ENCODE peak calls at places on chromosomes 4 and X, in four cellular contexts. One of them, this sample, is unnamed.

GRCh38 chrX:7574325-7574724 is 268.6 kb upstream of the VCX start:
- DNase-seq in Peyer's patch: no peak
- DNase-seq in naive thymus-derived CD4-positive, alpha-beta T cell: no peak
- DNase-seq in tibial nerve: no peak
- DNase-seq in this sample: peak

GRCh38 chr4:114383721-114384120 is 214.9 kb upstream of the UGT8 start:
- DNase-seq in Peyer's patch: no peak
- DNase-seq in naive thymus-derived CD4-positive, alpha-beta T cell: no peak
- DNase-seq in tibial nerve: no peak
- DNase-seq in this sample: no peak

GRCh38 chr4:70903282-70903603 is 1.1 kb downstream of the MOB1B start:
- DNase-seq in Peyer's patch: no peak
- DNase-seq in naive thymus-derived CD4-positive, alpha-beta T cell: no peak
- DNase-seq in tibial nerve: no peak
- DNase-seq in this sample: no peak

GRCh38 chrX:74537011-74537390 is 77.4 kb downstream of the RLIM start:
- DNase-seq in Peyer's patch: no peak
- DNase-seq in naive thymus-derived CD4-positive, alpha-beta T cell: no peak
- DNase-seq in tibial nerve: no peak
- DNase-seq in this sample: no peak

GRCh38 chrX:153780678-153781427 is at the start of gene SRPK3:
- DNase-seq in Peyer's patch: no peak
- DNase-seq in naive thymus-derived CD4-positive, alpha-beta T cell: no peak
- DNase-seq in tibial nerve: no peak
- DNase-seq in this sample: no peak

GRCh38 chr4:56077676-56078075 is 128.9 kb downstream of the CEP135 start:
- DNase-seq in Peyer's patch: no peak
- DNase-seq in naive thymus-derived CD4-positive, alpha-beta T cell: no peak
- DNase-seq in tibial nerve: no peak
- DNase-seq in this sample: no peak

GRCh38 chr4:168690199-168690598 is 193.3 kb downstream of the PALLD start:
- DNase-seq in Peyer's patch: no peak
- DNase-seq in naive thymus-derived CD4-positive, alpha-beta T cell: no peak
- DNase-seq in tibial nerve: no peak
- DNase-seq in this sample: no peak

GRCh38 chr4:134072137-134072536 is 129.5 kb downstream of the PABPC4L start:
- DNase-seq in Peyer's patch: no peak
- DNase-seq in naive thymus-derived CD4-positive, alpha-beta T cell: no peak
- DNase-seq in tibial nerve: no peak
- DNase-seq in this sample: no peak

GRCh38 chr4:136562842-136563241 is 969.5 kb downstream of the PCDH18 start:
- DNase-seq in Peyer's patch: no peak
- DNase-seq in naive thymus-derived CD4-positive, alpha-beta T cell: no peak
- DNase-seq in tibial nerve: no peak
- DNase-seq in this sample: no peak

GRCh38 chr4:21948347-21949072 is at the start of gene KCNIP4:
- DNase-seq in Peyer's patch: peak
- DNase-seq in naive thymus-derived CD4-positive, alpha-beta T cell: no peak
- DNase-seq in tibial nerve: no peak
- DNase-seq in this sample: no peak

GRCh38 chrX:44484607-44485146 is 58.0 kb downstream of the FUNDC1 start:
- DNase-seq in Peyer's patch: no peak
- DNase-seq in naive thymus-derived CD4-positive, alpha-beta T cell: no peak
- DNase-seq in tibial nerve: no peak
- DNase-seq in this sample: no peak

GRCh38 chr4:11160288-11160687 is 268.4 kb downstream of the HS3ST1 start:
- DNase-seq in Peyer's patch: no peak
- DNase-seq in naive thymus-derived CD4-positive, alpha-beta T cell: no peak
- DNase-seq in tibial nerve: no peak
- DNase-seq in this sample: no peak

GRCh38 chr4:76074468-76074867 is at the start of gene ART3:
- DNase-seq in Peyer's patch: no peak
- DNase-seq in naive thymus-derived CD4-positive, alpha-beta T cell: no peak
- DNase-seq in tibial nerve: no peak
- DNase-seq in this sample: no peak

GRCh38 chrX:71909956-71910355 is 689 bp upstream of the NHSL2 start:
- DNase-seq in Peyer's patch: no peak
- DNase-seq in naive thymus-derived CD4-positive, alpha-beta T cell: no peak
- DNase-seq in tibial nerve: peak
- DNase-seq in this sample: no peak

GRCh38 chrX:40171513-40172168 is 73.9 kb upstream of the BCOR start:
- DNase-seq in Peyer's patch: peak
- DNase-seq in naive thymus-derived CD4-positive, alpha-beta T cell: no peak
- DNase-seq in tibial nerve: no peak
- DNase-seq in this sample: no peak

GRCh38 chr4:143346208-143346607 is 9.5 kb downstream of the GAB1 start:
- DNase-seq in Peyer's patch: no peak
- DNase-seq in naive thymus-derived CD4-positive, alpha-beta T cell: no peak
- DNase-seq in tibial nerve: no peak
- DNase-seq in this sample: no peak

GRCh38 chr4:153471691-153472080 is 5.5 kb downstream of the TMEM131L start:
- DNase-seq in Peyer's patch: no peak
- DNase-seq in naive thymus-derived CD4-positive, alpha-beta T cell: peak
- DNase-seq in tibial nerve: no peak
- DNase-seq in this sample: no peak
- H3K4me3 ChIP-seq in Peyer's patch: no peak
- H3K4me3 ChIP-seq in naive thymus-derived CD4-positive, alpha-beta T cell: peak
- H3K4me3 ChIP-seq in tibial nerve: no peak
- H3K4me3 ChIP-seq in this sample: no peak

DNA sequence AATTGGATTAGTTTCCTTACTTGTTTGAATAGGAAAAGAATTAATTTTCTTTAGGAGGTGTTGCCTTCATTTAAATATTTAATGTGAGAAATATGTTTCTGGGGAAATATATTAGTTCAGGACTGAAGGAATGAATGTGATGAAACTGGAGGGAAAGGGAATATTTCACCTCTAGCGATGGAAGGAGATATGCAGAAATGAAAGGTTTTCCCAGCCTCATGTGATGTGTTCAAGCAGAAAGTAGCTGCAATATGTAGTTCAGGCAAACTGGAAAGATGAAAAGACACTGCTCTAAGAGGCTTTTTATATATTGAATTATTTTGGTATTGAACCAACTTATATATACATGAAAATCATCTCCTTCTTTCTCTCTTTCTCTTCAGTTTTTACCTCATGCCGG is 3.4 kb downstream of the GRID2 start:
- DNase-seq in Peyer's patch: no peak
- DNase-seq in naive thymus-derived CD4-positive, alpha-beta T cell: no peak
- DNase-seq in tibial nerve: no peak
- DNase-seq in this sample: no peak
- H3K4me3 ChIP-seq in Peyer's patch: no peak
- H3K4me3 ChIP-seq in naive thymus-derived CD4-positive, alpha-beta T cell: no peak
- H3K4me3 ChIP-seq in tibial nerve: no peak
- H3K4me3 ChIP-seq in this sample: no peak

DNA sequence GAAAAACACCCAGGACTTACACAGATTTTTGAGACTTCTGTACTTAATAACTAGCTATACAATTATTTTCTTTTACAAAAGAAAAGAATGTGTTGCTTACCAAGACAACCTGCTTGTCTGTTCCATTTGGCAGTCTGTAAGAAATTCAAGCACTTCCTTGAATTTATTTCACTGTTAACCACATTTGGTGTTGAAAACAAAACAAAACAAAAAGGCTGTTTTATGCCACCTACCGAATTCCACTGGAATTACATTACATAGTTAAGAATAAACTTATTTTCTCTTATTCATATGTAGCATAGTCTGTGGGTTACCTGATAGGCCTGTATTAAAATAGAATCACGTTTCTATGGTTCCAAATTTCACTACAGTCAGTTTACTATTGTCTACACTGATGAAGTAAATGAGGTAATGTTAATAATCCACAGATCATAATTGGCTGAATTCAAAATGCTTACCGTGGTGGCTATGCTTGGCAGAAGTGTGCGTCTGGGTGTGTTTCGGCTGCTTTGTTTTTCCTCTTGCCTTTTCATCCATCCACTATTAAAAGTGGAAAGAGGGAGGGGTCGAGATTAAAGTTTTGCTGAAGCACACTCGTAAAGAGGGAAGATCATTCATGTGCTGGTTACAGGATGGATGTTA is at the start of gene TLR1:
- DNase-seq in Peyer's patch: no peak
- DNase-seq in naive thymus-derived CD4-positive, alpha-beta T cell: peak
- DNase-seq in tibial nerve: no peak
- DNase-seq in this sample: peak
- H3K4me3 ChIP-seq in Peyer's patch: peak
- H3K4me3 ChIP-seq in naive thymus-derived CD4-positive, alpha-beta T cell: peak
- H3K4me3 ChIP-seq in tibial nerve: peak
- H3K4me3 ChIP-seq in this sample: no peak

GRCh38 chr4:67697860-67698655 is 2.9 kb downstream of the UBA6 start:
- DNase-seq in Peyer's patch: no peak
- DNase-seq in naive thymus-derived CD4-positive, alpha-beta T cell: no peak
- DNase-seq in tibial nerve: no peak
- DNase-seq in this sample: no peak
- H3K4me3 ChIP-seq in Peyer's patch: no peak
- H3K4me3 ChIP-seq in naive thymus-derived CD4-positive, alpha-beta T cell: no peak
- H3K4me3 ChIP-seq in tibial nerve: no peak
- H3K4me3 ChIP-seq in this sample: no peak

DNA sequence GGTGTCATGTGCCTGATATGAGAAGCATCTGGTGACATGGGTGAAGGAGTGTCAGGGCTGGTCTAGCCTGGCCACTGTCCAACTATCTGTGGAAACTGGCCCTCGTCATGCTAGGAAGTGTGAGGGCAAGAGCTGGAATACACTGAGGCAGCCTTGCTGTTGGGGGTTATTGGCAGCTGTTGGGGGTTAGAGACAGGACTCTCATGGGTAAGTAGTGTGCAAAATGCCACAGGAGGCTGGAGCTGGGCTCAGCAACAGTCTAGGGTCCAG is 167.4 kb upstream of the PGRMC2 start:
- DNase-seq in Peyer's patch: no peak
- DNase-seq in naive thymus-derived CD4-positive, alpha-beta T cell: no peak
- DNase-seq in tibial nerve: no peak
- DNase-seq in this sample: no peak
- H3K4me3 ChIP-seq in Peyer's patch: no peak
- H3K4me3 ChIP-seq in naive thymus-derived CD4-positive, alpha-beta T cell: no peak
- H3K4me3 ChIP-seq in tibial nerve: no peak
- H3K4me3 ChIP-seq in this sample: no peak

GRCh38 chr4:177159600-177159999 is 150.1 kb upstream of the NEIL3 start:
- DNase-seq in Peyer's patch: no peak
- DNase-seq in naive thymus-derived CD4-positive, alpha-beta T cell: no peak
- DNase-seq in tibial nerve: no peak
- DNase-seq in this sample: no peak
- H3K4me3 ChIP-seq in Peyer's patch: no peak
- H3K4me3 ChIP-seq in naive thymus-derived CD4-positive, alpha-beta T cell: no peak
- H3K4me3 ChIP-seq in tibial nerve: no peak
- H3K4me3 ChIP-seq in this sample: no peak

GRCh38 chr4:41613362-41613761 is 75.4 kb downstream of the LIMCH1 start:
- DNase-seq in Peyer's patch: no peak
- DNase-seq in naive thymus-derived CD4-positive, alpha-beta T cell: no peak
- DNase-seq in tibial nerve: no peak
- DNase-seq in this sample: no peak
- H3K4me3 ChIP-seq in Peyer's patch: peak
- H3K4me3 ChIP-seq in naive thymus-derived CD4-positive, alpha-beta T cell: no peak
- H3K4me3 ChIP-seq in tibial nerve: peak
- H3K4me3 ChIP-seq in this sample: no peak

GRCh38 chr4:7857993-7858392 is 81.7 kb downstream of the AFAP1 start:
- DNase-seq in Peyer's patch: no peak
- DNase-seq in naive thymus-derived CD4-positive, alpha-beta T cell: no peak
- DNase-seq in tibial nerve: no peak
- DNase-seq in this sample: no peak
- H3K4me3 ChIP-seq in Peyer's patch: no peak
- H3K4me3 ChIP-seq in naive thymus-derived CD4-positive, alpha-beta T cell: no peak
- H3K4me3 ChIP-seq in tibial nerve: no peak
- H3K4me3 ChIP-seq in this sample: no peak

This sample was measured in Jurkat, Clone E6-1.